ENCODE peak calls at places on chromosomes 5 and 9, in six cellular contexts. O is prostate gland; G is body of pancreas; V is effector memory CD8-positive, alpha-beta T cell; M is HEK293T; D is activated T-helper 1 cell treated with anti-CD3 and anti-CD28 coated beads, Interleukin-2, amount 50 U/mL, for 16 hours. X is an unnamed sample.

GRCh38 chr5:35136386-35136785 is 88.6 kb upstream of the AGXT2 start:
- DNase-seq in V (no peak), G (no peak), M (no peak), O (no peak), D (no peak), X (no peak)

GRCh38 chr5:132322266-132322665 is 28.1 kb downstream of the SLC22A4 start:
- DNase-seq in D (no peak), O (no peak), V (no peak), G (no peak), M (no peak), X (no peak)

GRCh38 chr9:126615251-126615790 is 1.6 kb downstream of the LMX1B start:
- DNase-seq in V (no peak), D (no peak), M (no peak), O (no peak), G (peak), X (no peak)

GRCh38 chr5:59042683-59043082 is 459.8 kb downstream of the RAB3C start:
- DNase-seq in D (no peak), G (no peak), M (no peak), V (no peak), O (no peak), X (no peak)

GRCh38 chr5:54171645-54172384 is 138.6 kb downstream of the ARL15 start:
- DNase-seq in G (peak), M (no peak), D (no peak), O (no peak), V (no peak), X (no peak)

GRCh38 chr9:26742843-26743242 is 149.8 kb downstream of the CAAP1 start:
- DNase-seq in O (no peak), V (no peak), M (no peak), D (no peak), G (no peak), X (no peak)

GRCh38 chr9:129232839-129233568 is 54.9 kb upstream of the IER5L start:
- DNase-seq in G (no peak), M (no peak), O (no peak), D (no peak), V (no peak), X (no peak)

GRCh38 chr9:137083418-137084004 is 3.3 kb upstream of the MAN1B1 start:
- DNase-seq in V (no peak), G (peak), M (no peak), D (no peak), O (no peak), X (peak)

GRCh38 chr5:33690736-33691135 is 201.1 kb downstream of the ADAMTS12 start:
- DNase-seq in D (no peak), O (no peak), M (no peak), G (peak), V (no peak), X (no peak)

GRCh38 chr5:101878190-101878589 is 417.9 kb downstream of the SLCO4C1 start:
- DNase-seq in G (no peak), M (no peak), D (no peak), V (no peak), O (no peak), X (no peak)

GRCh38 chr5:12313602-12314001 is 409.4 kb upstream of the CTNND2 start:
- DNase-seq in G (no peak), V (no peak), O (no peak), D (no peak), M (no peak), X (no peak)

GRCh38 chr5:53427965-53428364 is 52.5 kb upstream of the FST start:
- DNase-seq in V (no peak), M (no peak), D (no peak), O (no peak), G (no peak), X (no peak)

GRCh38 chr5:88190106-88190834 is 78.4 kb downstream of the TMEM161B start:
- DNase-seq in O (no peak), M (no peak), G (no peak), D (no peak), V (no peak), X (no peak)

GRCh38 chr5:74762599-74762998 is 4.3 kb downstream of the GFM2 start:
- DNase-seq in O (no peak), D (no peak), M (no peak), G (no peak), V (no peak), X (no peak)

GRCh38 chr5:43193952-43194321 is 1.9 kb downstream of the NIM1K start:
- DNase-seq in M (no peak), O (no peak), D (no peak), G (no peak), V (no peak), X (no peak)

GRCh38 chr5:75156585-75156984 is 80.1 kb downstream of the ANKRD31 start:
- DNase-seq in M (no peak), O (no peak), G (no peak), D (no peak), V (no peak), X (no peak)

X was measured in BE2C.